ENCODE peak calls at places on chromosomes 16 and 17, in nine cellular contexts. D is CD8-positive, alpha-beta memory T cell; F is skeletal muscle cell; Y is HAP-1; S is Karpas-422; K is bronchial epithelial cell; L is GM23338; V is brain microvascular endothelial cell; B is transverse colon. A is an unnamed sample.

GRCh38 chr17:78741644-78742284 is 40.3 kb downstream of the CYTH1 start:
- DNase-seq in B (no peak), V (no peak), S (no peak), K (no peak), Y (no peak), L (no peak), F (no peak), D (no peak), A (no peak)

GRCh38 chr16:88120812-88121211 is 169.6 kb downstream of the BANP start:
- DNase-seq in D (no peak), F (no peak), V (no peak), K (no peak), L (no peak), S (no peak), B (no peak), Y (no peak), A (no peak)

GRCh38 chr16:57500578-57501111 is 14.4 kb upstream of the DOK4 start:
- DNase-seq in L (no peak), Y (no peak), B (no peak), V (no peak), K (no peak), S (no peak), F (no peak), D (no peak), A (no peak)

GRCh38 chr17:22507823-22508222 is 815.5 kb downstream of the KCNJ18 start:
- DNase-seq in B (no peak), L (no peak), Y (no peak), V (no peak), F (no peak), D (no peak), S (peak; percentile 92), K (no peak), A (no peak)

GRCh38 chr16:24737391-24737871 is 8.0 kb downstream of the TNRC6A start:
- DNase-seq in F (no peak), Y (no peak), D (no peak), S (no peak), K (peak; percentile 46), B (no peak), L (no peak), V (peak; percentile 13), A (peak; percentile 29)

GRCh38 chr16:31113420-31114124 is 3.9 kb upstream of the KAT8 start:
- DNase-seq in V (no peak), F (no peak), L (no peak), S (no peak), D (no peak), K (no peak), Y (no peak), B (no peak), A (no peak)

GRCh38 chr16:56673916-56674315 is 4.3 kb downstream of the MT1H start:
- DNase-seq in B (peak; percentile 30), D (peak; percentile 43), S (peak; percentile 66), V (no peak), Y (peak; percentile 53), K (peak; percentile 35), L (peak; percentile 66), F (no peak), A (peak; percentile 61)

GRCh38 chr16:88448461-88449266 is 4.4 kb upstream of the ZFPM1 start:
- DNase-seq in F (no peak), K (no peak), S (no peak), V (no peak), L (no peak), B (no peak), Y (no peak), D (no peak), A (no peak)

GRCh38 chr17:8066841-8067775 is 20.4 kb downstream of the ALOX12B start:
- DNase-seq in S (no peak), L (peak; percentile 42), B (no peak), Y (no peak), F (no peak), K (peak; percentile 56), V (no peak), D (no peak), A (peak; percentile 81)

GRCh38 chr17:8062435-8062806 is 23.6 kb downstream of the ALOX15B start:
- DNase-seq in S (no peak), D (no peak), V (peak; percentile 39), B (no peak), L (no peak), F (no peak), K (no peak), Y (no peak), A (no peak)

GRCh38 chr17:8062807-8063483 is 24.1 kb downstream of the ALOX15B start:
- DNase-seq in B (no peak), Y (no peak), K (no peak), S (no peak), L (no peak), V (no peak), F (no peak), D (no peak), A (no peak)

GRCh38 chr17:8064590-8065019 is 22.9 kb downstream of the ALOX12B start:
- DNase-seq in S (no peak), L (no peak), B (no peak), K (no peak), F (no peak), V (no peak), Y (no peak), D (no peak), A (no peak)

GRCh38 chr17:8063761-8064589 is 23.5 kb downstream of the ALOX12B start:
- DNase-seq in B (no peak), F (no peak), D (no peak), Y (no peak), S (no peak), L (peak; percentile 59), K (no peak), V (no peak), A (no peak)
- H3K4me3 ChIP-seq in B (peak overlapping the region; percentile 50), F (no peak overlapping the region), D (no peak overlapping the region), Y (no peak overlapping the region), S (no peak overlapping the region), L (peak overlapping the region; percentile 52), K (no peak overlapping the region), V (no peak overlapping the region), A (no peak overlapping the region)

DNA sequence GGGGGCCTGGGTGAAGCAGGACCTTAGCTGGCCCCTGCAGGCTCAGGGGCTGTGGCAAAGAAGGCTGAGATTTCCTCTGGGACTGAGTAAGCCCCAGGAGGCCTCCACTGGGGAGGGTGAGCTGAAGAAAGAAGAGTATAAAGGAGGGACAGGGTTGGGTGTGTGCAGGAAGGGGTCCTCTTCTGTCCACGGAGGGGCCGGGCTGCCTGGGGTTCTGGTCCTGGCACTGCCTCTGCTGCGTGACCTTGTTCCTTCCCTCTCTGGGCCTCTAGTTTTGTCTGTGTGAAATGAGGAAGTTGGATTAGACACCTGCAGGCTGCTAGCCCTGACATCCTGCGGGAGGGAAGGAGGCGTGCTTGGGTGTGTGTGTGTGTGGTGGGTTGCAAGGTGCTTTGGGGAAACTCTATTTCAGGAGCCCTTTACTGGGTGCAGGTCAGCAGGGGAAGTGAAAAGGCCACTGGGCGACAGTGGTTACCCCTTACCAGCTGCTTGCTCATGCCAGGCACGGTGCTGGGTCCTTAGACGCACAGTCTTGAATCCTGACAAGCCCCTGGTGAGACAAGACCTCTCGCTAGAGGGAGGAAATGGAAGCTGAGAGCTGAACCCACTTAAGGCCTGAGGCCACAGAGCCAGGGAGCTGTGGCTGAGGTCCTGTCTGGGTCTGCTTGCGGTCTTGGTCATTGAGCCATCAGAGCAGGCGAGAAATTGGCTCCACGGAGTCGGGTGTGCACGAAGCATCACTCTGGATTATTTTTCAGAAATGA is 60.7 kb downstream of the OR1D5 start:
- DNase-seq in L (no peak), F (no peak), V (no peak), K (no peak), D (peak; percentile 16), Y (no peak), B (peak; percentile 65), S (peak; percentile 98), A (no peak)
- H3K4me3 ChIP-seq in L (no peak overlapping the region), F (no peak overlapping the region), V (no peak overlapping the region), K (no peak overlapping the region), D (no peak overlapping the region), Y (no peak overlapping the region), B (no peak overlapping the region), S (peak overlapping the region; percentile 72), A (no peak overlapping the region)

GRCh38 chr17:76131061-76131691 is 9.9 kb downstream of the FOXJ1 start:
- DNase-seq in B (no peak), D (no peak), F (no peak), V (no peak), K (no peak), L (peak; percentile 50), Y (no peak), S (no peak), A (no peak)

GRCh38 chr17:76130473-76130872 is 10.6 kb downstream of the FOXJ1 start:
- DNase-seq in F (no peak), L (peak; percentile 43), S (no peak), K (no peak), Y (no peak), V (no peak), B (no peak), D (no peak), A (no peak)

GRCh38 chr17:76132574-76133338 is 8.3 kb downstream of the FOXJ1 start:
- DNase-seq in S (no peak), B (peak; percentile 64), F (no peak), D (no peak), V (no peak), K (peak; percentile 55), Y (no peak), L (peak; percentile 89), A (peak; percentile 40)

GRCh38 chr17:76134911-76135809 is 5.9 kb downstream of the FOXJ1 start:
- DNase-seq in B (no peak), D (no peak), S (no peak), V (no peak), L (peak; percentile 93), K (no peak), Y (peak; percentile 81), F (no peak), A (no peak)

DNA sequence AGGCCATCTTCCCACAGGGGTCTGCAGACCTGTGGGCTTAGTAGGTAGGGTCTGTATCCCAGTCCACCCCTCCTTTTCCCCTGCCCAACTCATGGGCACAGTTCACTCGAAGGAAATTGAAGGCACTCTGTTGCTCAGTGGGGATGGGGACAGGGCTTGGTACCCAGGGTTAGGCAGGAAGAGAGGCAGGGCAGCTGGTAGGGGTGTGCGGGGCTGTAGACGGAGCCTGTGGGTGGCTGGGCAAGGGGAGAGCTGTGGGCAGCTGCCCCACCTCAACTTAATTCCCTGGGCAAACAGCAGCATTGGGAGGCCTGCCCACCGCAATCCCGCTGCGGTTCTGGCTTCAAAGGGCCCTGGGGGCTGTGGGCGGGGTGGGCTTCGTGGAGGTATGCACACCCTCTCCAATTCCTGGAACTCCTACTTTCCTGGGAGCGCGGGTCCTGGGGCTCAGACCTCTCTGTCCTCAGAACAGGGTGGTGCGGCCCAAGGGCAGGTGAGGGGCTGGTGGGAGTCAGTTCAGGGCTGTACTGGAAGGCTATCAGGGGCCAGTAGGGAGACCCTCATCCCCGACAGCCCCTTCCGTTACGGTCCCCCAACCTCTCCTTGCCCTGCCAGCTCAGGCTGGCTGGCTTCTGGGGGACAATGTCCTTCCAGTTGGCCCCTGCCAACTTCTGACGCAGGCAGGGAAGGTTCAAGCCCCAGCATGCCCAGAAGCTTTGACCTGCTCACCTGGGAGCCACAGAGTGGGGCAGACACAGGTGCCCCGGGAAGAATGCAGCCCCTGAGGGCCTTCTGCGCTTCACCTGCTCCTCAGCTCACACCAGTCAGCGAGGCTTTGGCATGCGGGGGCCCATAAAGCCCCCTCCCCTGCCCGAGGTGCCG is 9.1 kb downstream of the FOXJ1 start:
- DNase-seq in L (peak; percentile 24), B (no peak), F (no peak), K (peak; percentile 61), V (no peak), S (no peak), D (no peak), Y (no peak), A (peak; percentile 43)
- H3K4me3 ChIP-seq in L (peak overlapping the region; percentile 85), B (no peak overlapping the region), F (no peak overlapping the region), K (no peak overlapping the region), V (no peak overlapping the region), S (no peak overlapping the region), D (no peak overlapping the region), Y (no peak overlapping the region), A (no peak overlapping the region)

DNA sequence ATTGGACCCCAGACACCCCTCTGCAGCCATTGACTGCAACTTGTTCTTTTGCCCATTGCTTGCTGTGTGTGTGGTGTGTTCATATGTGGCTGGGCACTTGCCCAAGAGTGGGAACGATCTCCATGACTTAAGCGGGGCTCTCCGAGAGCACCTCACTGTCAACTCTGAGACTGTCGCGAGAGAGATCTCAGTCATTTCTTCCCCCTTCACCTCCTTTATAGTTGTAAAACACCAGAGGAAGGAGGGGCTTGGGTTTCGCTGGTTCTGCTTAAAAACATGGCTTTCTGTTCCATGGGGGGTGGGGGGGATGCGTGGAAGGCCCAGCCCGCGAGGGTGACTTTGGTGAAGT is 7.4 kb downstream of the PHOSPHO1 start:
- DNase-seq in K (no peak), L (no peak), V (no peak), S (no peak), F (no peak), D (no peak), B (no peak), Y (no peak), A (no peak)
- H3K4me3 ChIP-seq in K (no peak overlapping the region), L (peak overlapping the region; percentile 70), V (no peak overlapping the region), S (no peak overlapping the region), F (no peak overlapping the region), D (no peak overlapping the region), B (no peak overlapping the region), Y (no peak overlapping the region), A (no peak overlapping the region)

A was measured in epithelial cell of esophagus.